ENCODE peak calls at places on chromosome 13, in four cellular contexts. O, H, P and Q are unnamed samples.

GRCh38 chr13:41696163-41697003 is 239.0 kb downstream of the RGCC start:
- DNase-seq in O (no peak), P (no peak), H (no peak), Q (peak)

GRCh38 chr13:49927755-49928154 is 8.4 kb downstream of the SPRYD7 start:
- DNase-seq in P (no peak), O (no peak), H (no peak), Q (no peak)

GRCh38 chr13:42495256-42495655 is 78.7 kb upstream of the TNFSF11 start:
- DNase-seq in H (no peak), O (no peak), P (no peak), Q (no peak)

GRCh38 chr13:50646070-50646469 is 197.4 kb downstream of the DLEU7 start:
- DNase-seq in H (no peak), O (no peak), P (no peak), Q (no peak)

GRCh38 chr13:73697166-73697565 is 437.0 kb downstream of the KLF12 start:
- DNase-seq in O (no peak), H (no peak), P (no peak), Q (no peak)

GRCh38 chr13:111610077-111610476 is 289.6 kb downstream of the TEX29 start:
- DNase-seq in O (no peak), H (no peak), P (no peak), Q (no peak)

GRCh38 chr13:99403458-99403971 is 96.3 kb upstream of the GPR183 start:
- DNase-seq in O (no peak), H (no peak), P (no peak), Q (no peak)

GRCh38 chr13:72726721-72727416 is 560 bp downstream of the MZT1 start:
- DNase-seq in O (peak), P (peak), H (peak), Q (peak)

GRCh38 chr13:72648513-72649065 is 78.8 kb downstream of the MZT1 start:
- DNase-seq in P (no peak), H (no peak), O (no peak), Q (no peak)

GRCh38 chr13:48559638-48560320 is 26.9 kb upstream of the RCBTB2 start:
- DNase-seq in P (no peak), H (peak), O (no peak), Q (no peak)

GRCh38 chr13:93262729-93263128 is 36.1 kb downstream of the GPC6 start:
- DNase-seq in H (peak), P (no peak), O (no peak), Q (no peak)

GRCh38 chr13:97030705-97031452 is 36.6 kb upstream of the OXGR1 start:
- DNase-seq in H (peak), P (peak), O (no peak), Q (peak)

GRCh38 chr13:112064222-112064621 is 2.7 kb upstream of the SOX1 start:
- DNase-seq in H (no peak), P (no peak), O (no peak), Q (no peak)

GRCh38 chr13:49220856-49221614 is 897 bp downstream of the MLNR start:
- DNase-seq in P (no peak), H (no peak), O (no peak), Q (peak)

GRCh38 chr13:100108913-100109507 is 20.1 kb downstream of the PCCA start:
- DNase-seq in H (no peak), O (no peak), P (no peak), Q (no peak)

GRCh38 chr13:42836930-42837329 is 55.5 kb downstream of the FAM216B start:
- DNase-seq in O (no peak), P (no peak), H (no peak), Q (no peak)

GRCh38 chr13:44425815-44426078 is 52.1 kb downstream of the SERP2 start:
- DNase-seq in H (no peak), O (no peak), P (no peak), Q (no peak)

GRCh38 chr13:94335786-94336357 is 143.6 kb downstream of the DCT start:
- DNase-seq in O (no peak), P (no peak), H (no peak), Q (no peak)

GRCh38 chr13:43237616-43238015 is 214.2 kb downstream of the DNAJC15 start:
- DNase-seq in P (no peak), O (no peak), H (no peak), Q (no peak)

GRCh38 chr13:35531551-35531950 is 55.1 kb upstream of the MAB21L1 start:
- DNase-seq in P (no peak), O (no peak), H (no peak), Q (no peak)

GRCh38 chr13:35526577-35526976 is 50.1 kb upstream of the MAB21L1 start:
- DNase-seq in P (no peak), O (no peak), H (no peak), Q (no peak)

GRCh38 chr13:35524192-35524591 is 47.7 kb upstream of the MAB21L1 start:
- DNase-seq in P (no peak), H (no peak), O (no peak), Q (no peak)

GRCh38 chr13:35530147-35530546 is 53.7 kb upstream of the MAB21L1 start:
- DNase-seq in P (no peak), O (no peak), H (no peak), Q (no peak)

DNA sequence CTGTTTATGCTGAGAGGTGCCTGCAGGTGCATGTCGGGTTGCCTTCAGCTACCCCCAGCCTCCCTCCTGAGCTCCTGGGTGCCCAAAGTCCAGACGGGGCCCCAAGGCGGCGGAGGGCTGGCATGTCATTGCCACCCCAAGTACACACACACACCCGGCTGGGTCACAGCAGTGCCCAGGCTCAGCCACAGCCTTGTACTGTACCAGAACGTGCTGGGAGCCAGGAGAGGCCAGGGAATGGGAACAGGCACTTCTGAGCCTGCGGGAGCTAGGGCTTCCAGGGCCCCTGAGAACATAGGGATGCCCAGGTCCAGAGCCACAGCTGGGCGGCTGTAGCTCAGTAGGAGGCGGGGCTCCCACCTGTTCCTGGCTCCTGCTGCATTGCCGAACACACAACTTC is 51.0 kb upstream of the MAB21L1 start:
- DNase-seq in H (no peak), O (no peak), P (no peak), Q (no peak)
- TF ChIP-seq POLR2A in H (no peak), O (no peak), P (no peak), Q (no peak)

GRCh38 chr13:30421093-30422055 is 919 bp upstream of the UBE2L5 start:
- DNase-seq in O (peak), P (peak), H (peak), Q (peak)
- TF ChIP-seq POLR2A in O (peak), P (no peak), H (no peak), Q (no peak)

GRCh38 chr13:80340643-80341097 is 256 bp downstream of the SPRY2 start:
- DNase-seq in O (peak), H (no peak), P (no peak), Q (no peak)

GRCh38 chr13:80342541-80343371 is 1.8 kb upstream of the SPRY2 start:
- DNase-seq in H (peak), O (peak), P (peak), Q (peak)

GRCh38 chr13:80341771-80342271 is 895 bp upstream of the SPRY2 start:
- DNase-seq in O (peak), P (no peak), H (peak), Q (peak)

GRCh38 chr13:80339841-80340642 is 884 bp downstream of the SPRY2 start:
- DNase-seq in H (peak), O (peak), P (peak), Q (peak)

GRCh38 chr13:80341098-80341701 is at the start of gene SPRY2:
- DNase-seq in H (peak), O (peak), P (peak), Q (peak)
- TF ChIP-seq POLR2A in H (peak), O (peak), P (peak), Q (peak)

GRCh38 chr13:113479179-113479578 is 11.3 kb downstream of the DCUN1D2 start:
- DNase-seq in H (no peak), O (no peak), P (no peak), Q (no peak)
- TF ChIP-seq POLR2A in H (no peak), O (no peak), P (no peak), Q (no peak)

DNA sequence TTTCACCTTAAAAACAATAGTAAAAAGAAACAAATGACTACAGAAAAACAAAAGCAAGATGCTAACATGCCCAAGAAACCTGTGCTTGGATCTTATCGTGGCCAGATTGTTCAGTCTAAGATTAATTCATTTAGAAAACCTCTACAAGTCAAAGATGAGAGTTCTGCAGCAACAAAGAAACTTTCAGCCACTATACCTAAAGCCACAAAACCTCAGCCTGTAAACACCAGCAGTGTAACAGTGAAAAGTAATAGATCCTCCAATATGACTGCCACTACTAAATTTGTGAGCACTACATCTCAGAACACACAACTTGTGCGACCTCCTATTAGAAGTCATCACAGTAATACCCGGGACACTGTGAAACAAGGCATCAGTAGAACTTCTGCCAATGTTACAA is 6.0 kb downstream of the CKAP2 start:
- DNase-seq in H (no peak), P (no peak), O (no peak), Q (no peak)
- TF ChIP-seq POLR2A in H (no peak), P (no peak), O (no peak), Q (no peak)

GRCh38 chr13:114311387-114311786 is 2.9 kb upstream of the CHAMP1 start:
- DNase-seq in O (no peak), H (no peak), P (no peak), Q (no peak)

GRCh38 chr13:114315074-114315785 is 927 bp downstream of the CHAMP1 start:
- DNase-seq in O (no peak), H (no peak), P (no peak), Q (peak)

GRCh38 chr13:114313061-114313860 is 1.0 kb upstream of the CHAMP1 start:
- DNase-seq in H (peak), P (no peak), O (no peak), Q (peak)

GRCh38 chr13:114311908-114312307 is 2.4 kb upstream of the CHAMP1 start:
- DNase-seq in P (no peak), H (no peak), O (no peak), Q (no peak)

DNA sequence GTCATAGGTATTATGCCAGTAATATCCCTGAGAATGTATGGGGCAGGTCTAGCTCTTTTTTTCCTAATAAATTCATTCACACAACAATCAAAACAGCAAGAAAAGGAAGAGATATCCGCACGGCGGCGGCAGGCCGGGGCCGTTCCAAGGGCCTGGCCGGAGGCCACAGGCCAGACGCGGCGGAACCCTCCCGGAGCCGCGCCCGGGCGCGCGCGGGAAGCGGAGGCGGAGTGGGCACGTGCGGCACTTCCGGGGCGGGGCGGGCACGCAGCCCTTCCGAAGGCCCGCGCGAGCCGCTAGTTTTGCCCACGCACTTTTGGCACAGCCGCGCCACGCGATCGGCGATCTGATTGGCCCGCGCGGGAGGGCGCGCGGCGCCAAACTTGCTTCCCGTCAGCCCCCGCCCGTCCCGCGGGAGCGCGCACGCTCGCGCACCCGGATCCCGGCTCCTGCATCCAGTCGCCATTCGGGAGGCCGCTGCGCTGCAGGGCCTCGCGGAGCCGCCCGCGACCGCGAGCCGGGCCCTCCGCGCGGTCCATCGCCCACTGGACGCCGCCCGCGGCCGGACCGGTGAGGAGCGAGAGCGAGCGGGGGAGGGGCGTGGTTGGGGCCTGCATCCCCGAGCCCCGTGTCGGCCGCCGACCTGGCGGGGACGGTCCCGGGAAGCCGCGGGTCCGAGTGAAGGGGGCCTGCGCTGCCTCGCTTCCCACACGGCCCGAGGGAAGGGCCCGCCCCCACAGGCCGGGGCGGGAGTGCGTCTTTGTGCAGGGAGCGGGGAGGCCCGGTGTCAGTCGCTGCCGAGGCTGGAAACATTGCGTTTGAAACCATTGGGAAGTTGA is at the start of gene CHAMP1:
- DNase-seq in P (peak), O (peak), H (peak), Q (peak)
- TF ChIP-seq POLR2A in P (peak), O (no peak), H (peak), Q (peak)